ENCODE peak calls at places on chromosomes 1 and 21, in six cellular contexts. H is cerebellar nuclear complex; C is stimulated activated CD4-positive, alpha-beta T cell treated with anti-CD3 and anti-CD28 coated beads, Interleukin-1b, Interleukin-23, amount 100 ng/mL, for 24 hours; K is left colon; F is OCI-LY7; P is head of caudate nucleus. X is an unnamed sample.

GRCh38 chr1:49102752-49103151 is 326.1 kb upstream of the BEND5 start:
- DNase-seq in H (no peak), C (no peak), K (no peak), F (no peak), P (no peak), X (no peak)

GRCh38 chr1:35923841-35924240 is 7.1 kb upstream of the AGO3 start:
- DNase-seq in H (no peak), C (no peak), K (no peak), F (no peak), P (no peak), X (no peak)

GRCh38 chr21:44299458-44300261 is at the start of gene PFKL:
- DNase-seq in H (no peak), C (peak; percentile 28), K (peak; percentile 69), F (peak; percentile 81), P (no peak), X (peak; percentile 62)

GRCh38 chr1:70196333-70196732 is 9.0 kb downstream of the LRRC40 start:
- DNase-seq in H (no peak), C (no peak), K (no peak), F (no peak), P (no peak), X (no peak)

GRCh38 chr1:1122078-1122811 is 6.4 kb upstream of the C1orf159 start:
- DNase-seq in H (no peak), C (peak; percentile 65), K (peak; percentile 80), F (peak; percentile 81), P (peak; percentile 63), X (peak; percentile 75)

GRCh38 chr1:26282694-26283019 is 2.8 kb downstream of the SH3BGRL3 start:
- DNase-seq in H (no peak), C (no peak), K (no peak), F (no peak), P (no peak), X (no peak)

GRCh38 chr1:40362699-40363098 is 10.8 kb upstream of the SMAP2 start:
- DNase-seq in H (no peak), C (no peak), K (no peak), F (no peak), P (no peak), X (no peak)

GRCh38 chr1:108050911-108051624 is 86.1 kb upstream of the VAV3 start:
- DNase-seq in H (no peak), C (no peak), K (no peak), F (no peak), P (no peak), X (no peak)

GRCh38 chr1:174017231-174017970 is 4.8 kb downstream of the RC3H1 start:
- DNase-seq in H (no peak), C (no peak), K (no peak), F (no peak), P (no peak), X (no peak)

GRCh38 chr1:111219466-111220286 is 7.8 kb upstream of the CHI3L2 start:
- DNase-seq in H (no peak), C (no peak), K (no peak), F (peak; percentile 92), P (no peak), X (peak; percentile 14)

GRCh38 chr1:223175032-223175431 is 32.0 kb upstream of the TLR5 start:
- DNase-seq in H (no peak), C (no peak), K (no peak), F (no peak), P (no peak), X (no peak)

GRCh38 chr1:205977348-205978014 is 25.7 kb downstream of the RAB7B start:
- DNase-seq in H (no peak), C (peak; percentile 65), K (peak; percentile 56), F (peak; percentile 83), P (peak; percentile 47), X (peak; percentile 88)

GRCh38 chr1:236148471-236148847 is 6.1 kb downstream of the GPR137B start:
- DNase-seq in H (no peak), C (no peak), K (no peak), F (no peak), P (no peak), X (no peak)

GRCh38 chr1:186183970-186184628 is 191.0 kb downstream of the TPR start:
- DNase-seq in H (no peak), C (no peak), K (no peak), F (no peak), P (no peak), X (no peak)

GRCh38 chr1:2194319-2194897 is at the start of gene FAAP20:
- DNase-seq in H (no peak), C (no peak), K (no peak), F (peak; percentile 82), P (no peak), X (peak; percentile 71)

GRCh38 chr1:224799083-224799482 is 130.4 kb upstream of the DNAH14 start:
- DNase-seq in H (no peak), C (no peak), K (no peak), F (no peak), P (no peak), X (no peak)

GRCh38 chr1:156889802-156890585 is 3.5 kb upstream of the PEAR1 start:
- DNase-seq in H (no peak), C (peak; percentile 20), K (peak; percentile 59), F (peak; percentile 74), P (peak; percentile 70), X (peak; percentile 83)

GRCh38 chr21:42939581-42940413 is 14.4 kb upstream of the ERVH48-1 start:
- DNase-seq in H (no peak), C (no peak), K (peak; percentile 73), F (no peak), P (peak; percentile 62), X (peak; percentile 66)

GRCh38 chr1:174659823-174660222 is 212.1 kb downstream of the GPR52 start:
- DNase-seq in H (no peak), C (no peak), K (no peak), F (no peak), P (no peak), X (no peak)

GRCh38 chr1:238485062-238485905 is 594.6 kb upstream of the ZP4 start:
- DNase-seq in H (no peak), C (no peak), K (no peak), F (no peak), P (no peak), X (no peak)

GRCh38 chr1:10107985-10108663 is 75.4 kb downstream of the UBE4B start:
- DNase-seq in H (no peak), C (no peak), K (no peak), F (no peak), P (no peak), X (peak; percentile 24)

GRCh38 chr1:82625562-82625961 is 824.8 kb downstream of the ADGRL2 start:
- DNase-seq in H (no peak), C (no peak), K (no peak), F (peak; percentile 2), P (no peak), X (no peak)

GRCh38 chr1:110513511-110513910 is 5.5 kb downstream of the KCNA10 start:
- DNase-seq in H (no peak), C (no peak), K (no peak), F (no peak), P (no peak), X (no peak)

GRCh38 chr1:26768755-26769154 is 19.0 kb upstream of the PIGV start:
- DNase-seq in H (no peak), C (no peak), K (no peak), F (no peak), P (no peak), X (no peak)

GRCh38 chr1:83500531-83500930 is 498.4 kb downstream of the TTLL7 start:
- DNase-seq in H (no peak), C (no peak), K (no peak), F (no peak), P (no peak), X (no peak)

GRCh38 chr1:151838491-151839412 is 868 bp downstream of the C2CD4D start:
- DNase-seq in H (no peak), C (no peak), K (no peak), F (no peak), P (no peak), X (no peak)

GRCh38 chr1:57422271-57423134 is 1.4 kb downstream of the DAB1 start:
- DNase-seq in H (no peak), C (no peak), K (no peak), F (no peak), P (no peak), X (no peak)

GRCh38 chr1:15616704-15617172 is 520 bp upstream of the DDI2 start:
- DNase-seq in H (no peak), C (peak; percentile 2), K (no peak), F (no peak), P (no peak), X (peak; percentile 49)

X was measured in midbrain.